ENCODE peak calls at places on chromosomes 5 and 9, in seven cellular contexts. Z is GM18507; K is endothelial cell; Q is cardiac septum; T is kidney glomerular epithelial cell; D is activated CD4-positive, alpha-beta T cell treated with anti-CD3 and anti-CD28 coated beads, Interleukin-2, amount 50 U/mL, for 4 hours; S is frontal cortex. F is an unnamed sample.

GRCh38 chr9:79763861-79764260 is 192.1 kb downstream of the TLE4 start:
- DNase-seq in Q (no peak), K (no peak), T (no peak), Z (no peak), S (no peak), D (no peak), F (no peak)

GRCh38 chr9:83623634-83623991 is 670 bp downstream of the IDNK start:
- DNase-seq in Z (no peak), D (no peak), T (peak), K (no peak), S (no peak), Q (no peak), F (no peak)

GRCh38 chr5:173925449-173926071 is 37.4 kb downstream of the CPEB4 start:
- DNase-seq in D (peak), S (no peak), T (no peak), Q (peak), K (peak), Z (no peak), F (peak)

GRCh38 chr9:84436386-84437114 is 96.0 kb upstream of the SLC28A3 start:
- DNase-seq in K (no peak), S (no peak), D (no peak), Q (no peak), T (no peak), Z (no peak), F (no peak)

GRCh38 chr5:88393082-88393481 is 124.4 kb upstream of the TMEM161B start:
- DNase-seq in D (no peak), S (no peak), K (no peak), T (no peak), Z (no peak), Q (no peak), F (no peak)

GRCh38 chr9:7653262-7653661 is 146.3 kb downstream of the DMAC1 start:
- DNase-seq in S (no peak), T (no peak), D (no peak), K (no peak), Q (no peak), Z (no peak), F (no peak)

GRCh38 chr5:14339467-14339866 is 196.3 kb downstream of the TRIO start:
- DNase-seq in Q (no peak), T (no peak), K (no peak), S (no peak), Z (no peak), D (no peak), F (no peak)

GRCh38 chr9:104808030-104808614 is 44.2 kb downstream of the NIPSNAP3B start:
- DNase-seq in T (no peak), Q (no peak), K (no peak), Z (no peak), D (no peak), S (no peak), F (no peak)

GRCh38 chr9:93302586-93303257 is 118.8 kb downstream of the WNK2 start:
- DNase-seq in Z (peak), Q (peak), K (peak), S (peak), D (peak), T (peak), F (peak)

GRCh38 chr5:169803077-169803981 is 166.3 kb downstream of the DOCK2 start:
- DNase-seq in K (no peak), T (no peak), D (no peak), Z (no peak), Q (no peak), S (no peak), F (no peak)

GRCh38 chr9:27168496-27168895 is 59.5 kb downstream of the TEK start:
- DNase-seq in T (no peak), K (no peak), Q (no peak), S (no peak), Z (no peak), D (no peak), F (no peak)

GRCh38 chr9:131567910-131568309 is 22.6 kb downstream of the PRRT1B start:
- DNase-seq in Z (no peak), D (no peak), K (no peak), Q (no peak), S (no peak), T (no peak), F (no peak)

GRCh38 chr5:79475174-79475466 is 38.8 kb downstream of the HOMER1 start:
- DNase-seq in T (no peak), Z (no peak), D (no peak), K (no peak), S (no peak), Q (no peak), F (no peak)